ENCODE peak calls at places on chromosomes 1 and 21, in seven cellular contexts. E is naive thymus-derived CD4-positive, alpha-beta T cell; W is stimulated activated CD8-positive, alpha-beta memory T cell treated with anti-CD3 and anti-CD28 coated beads, Interleukin-7, amount 100 ng/mL, for 1 hour; A is GDM1; G is progenitor cell of endocrine pancreas; S is activated CD4-positive, alpha-beta T cell treated with anti-CD3 and anti-CD28 coated beads for 36 hours; Y is GM04503. N is an unnamed sample.

GRCh38 chr1:31707711-31708110 is 3.9 kb upstream of the COL16A1 start:
- DNase-seq in G (no peak), S (peak), W (no peak), A (no peak), E (no peak), Y (no peak), N (no peak)

GRCh38 chr1:101548376-101548775 is 311.6 kb downstream of the S1PR1 start:
- DNase-seq in S (no peak), E (no peak), G (no peak), Y (no peak), W (no peak), A (no peak), N (no peak)

GRCh38 chr1:211261229-211261628 is 2.1 kb downstream of the RCOR3 start:
- DNase-seq in W (no peak), E (no peak), A (no peak), G (no peak), Y (no peak), S (no peak), N (no peak)

GRCh38 chr21:45027241-45028196 is 46.9 kb upstream of the ADARB1 start:
- DNase-seq in E (no peak), G (no peak), Y (no peak), W (no peak), A (no peak), S (no peak), N (no peak)

GRCh38 chr21:29114765-29115164 is 15.7 kb upstream of the MAP3K7CL start:
- DNase-seq in S (no peak), Y (peak), E (no peak), W (no peak), A (no peak), G (no peak), N (no peak)

GRCh38 chr1:194045416-194045815 is 859.0 kb upstream of the B3GALT2 start:
- DNase-seq in E (no peak), A (no peak), S (no peak), G (no peak), Y (no peak), W (no peak), N (no peak)

GRCh38 chr21:15732290-15732995 is 2.7 kb downstream of the USP25 start:
- DNase-seq in A (peak), W (no peak), G (no peak), E (no peak), Y (no peak), S (peak), N (peak)

GRCh38 chr1:4986266-4986665 is 331.9 kb downstream of the AJAP1 start:
- DNase-seq in Y (no peak), W (no peak), G (no peak), E (no peak), A (no peak), S (no peak), N (no peak)

GRCh38 chr1:55694297-55694696 is 479.1 kb upstream of the USP24 start:
- DNase-seq in A (no peak), G (no peak), Y (no peak), S (no peak), E (no peak), W (no peak), N (no peak)

GRCh38 chr1:36297062-36297461 is 9.1 kb upstream of the SH3D21 start:
- DNase-seq in Y (no peak), G (no peak), A (no peak), S (no peak), E (no peak), W (no peak), N (no peak)

GRCh38 chr21:46268371-46268770 is 17.0 kb downstream of the MCM3AP start:
- DNase-seq in S (no peak), Y (no peak), E (no peak), W (no peak), G (no peak), A (no peak), N (no peak)

GRCh38 chr1:76281306-76281705 is 206.8 kb downstream of the ST6GALNAC3 start:
- DNase-seq in G (no peak), W (no peak), E (no peak), Y (no peak), A (no peak), S (no peak), N (no peak)

N was measured in KG1.